ENCODE peak calls at places on chromosomes 12 and 14, in five cellular contexts. B, W, C, D and L are unnamed samples. For H3K4me1 and H3K27me3, the result is how much of the 10 kb centered on the place peaks cover.

GRCh38 chr14:23457587-23458445 is 11.7 kb upstream of the NGDN start:
- DNase-seq in B (no peak), W (no peak), C (no peak), D (no peak), L (no peak)

GRCh38 chr12:31710021-31710818 is 18.6 kb downstream of the AMN1 start:
- DNase-seq in B (no peak), W (no peak), C (no peak), D (no peak), L (no peak)

GRCh38 chr12:106010746-106011145 is 128.0 kb downstream of the NUAK1 start:
- DNase-seq in B (no peak), W (no peak), C (no peak), D (no peak), L (no peak)

GRCh38 chr12:45633733-45634132 is 95.8 kb upstream of the ARID2 start:
- DNase-seq in B (no peak), W (no peak), C (no peak), D (no peak), L (no peak)

GRCh38 chr12:12925383-12925782 is 26.6 kb downstream of the GPRC5D start:
- DNase-seq in B (no peak), W (no peak), C (no peak), D (no peak), L (no peak)

GRCh38 chr14:98189521-98189920 is 1082.5 kb downstream of the BCL11B start:
- DNase-seq in B (no peak), W (no peak), C (no peak), D (no peak), L (no peak)

GRCh38 chr12:3201741-3202500 is 124.7 kb downstream of the TSPAN9 start:
- DNase-seq in B (no peak), W (no peak), C (no peak), D (no peak), L (no peak)

GRCh38 chr14:69483765-69484443 is 624 bp upstream of the PLEKHD1 start:
- DNase-seq in B (no peak), W (peak), C (peak), D (no peak), L (no peak)

GRCh38 chr12:69688496-69689427 is 10.3 kb downstream of the BEST3 start:
- DNase-seq in B (peak), W (no peak), C (peak), D (peak), L (peak)

GRCh38 chr12:61652265-61652664 is 607.9 kb upstream of the USP15 start:
- DNase-seq in B (no peak), W (no peak), C (no peak), D (no peak), L (no peak)

GRCh38 chr12:94208433-94208921 is 60.1 kb downstream of the PLXNC1 start:
- DNase-seq in B (no peak), W (no peak), C (peak), D (no peak), L (no peak)

GRCh38 chr14:58298880-58299664 is 717 bp downstream of the ARID4A start:
- DNase-seq in B (peak), W (peak), C (peak), D (no peak), L (peak)

GRCh38 chr12:132506730-132507538 is 17.0 kb downstream of the FBRSL1 start:
- DNase-seq in B (peak), W (peak), C (peak), D (no peak), L (peak)

GRCh38 chr14:92686763-92687427 is 61.5 kb downstream of the LGMN start:
- DNase-seq in B (peak), W (peak), C (peak), D (no peak), L (peak)

GRCh38 chr12:25781223-25781622 is 177.3 kb upstream of the RASSF8 start:
- DNase-seq in B (no peak), W (no peak), C (no peak), D (no peak), L (no peak)

GRCh38 chr12:132175496-132176357 is 31.5 kb downstream of the NOC4L start:
- DNase-seq in B (no peak), W (no peak), C (no peak), D (no peak), L (no peak)

GRCh38 chr12:124020398-124021024 is 47.5 kb downstream of the ZNF664 start:
- DNase-seq in B (no peak), W (no peak), C (no peak), D (no peak), L (no peak)

GRCh38 chr14:82501554-82501953 is 967.9 kb upstream of the SEL1L start:
- DNase-seq in B (no peak), W (no peak), C (no peak), D (no peak), L (no peak)

GRCh38 chr12:67241482-67241881 is 27.7 kb upstream of the CAND1 start:
- DNase-seq in B (no peak), W (no peak), C (no peak), D (no peak), L (no peak)

GRCh38 chr14:73696466-73697390 is 17.5 kb downstream of the PNMA1 start:
- DNase-seq in B (no peak), W (no peak), C (no peak), D (no peak), L (no peak)

GRCh38 chr14:104691546-104692260 is 2.3 kb downstream of the INF2 start:
- DNase-seq in B (no peak), W (no peak), C (no peak), D (no peak), L (no peak)
- H3K4me1 ChIP-seq in B (under half), W (half or more), C (half or more), D (under half), L (under half)

GRCh38 chr12:114411081-114411836 is 5.3 kb upstream of the TBX5 start:
- DNase-seq in B (no peak), W (no peak), C (no peak), D (no peak), L (no peak)
- H3K27me3 ChIP-seq in B (under half), W (half or more), C (half or more), D (half or more), L (under half)

GRCh38 chr14:75144944-75145343 is 18.1 kb upstream of the NEK9 start:
- DNase-seq in B (no peak), W (no peak), C (no peak), D (no peak), L (no peak)

GRCh38 chr14:75150150-75150549 is 23.3 kb upstream of the NEK9 start:
- DNase-seq in B (no peak), W (no peak), C (no peak), D (no peak), L (no peak)

GRCh38 chr14:75143761-75144527 is 17.1 kb upstream of the NEK9 start:
- DNase-seq in B (no peak), W (no peak), C (no peak), D (no peak), L (no peak)

GRCh38 chr14:75142494-75142893 is 15.6 kb upstream of the NEK9 start:
- DNase-seq in B (no peak), W (no peak), C (no peak), D (no peak), L (no peak)

GRCh38 chr14:75147423-75148071 is 20.7 kb upstream of the NEK9 start:
- DNase-seq in B (peak), W (peak), C (peak), D (no peak), L (no peak)
- TF ChIP-seq CTCF in B (no peak), W (peak), C (peak), D (no peak), L (peak)

GRCh38 chr12:22412581-22412980 is 78.1 kb upstream of the ST8SIA1 start:
- DNase-seq in B (no peak), W (no peak), C (no peak), D (no peak), L (no peak)
- H3K4me1 ChIP-seq in B (under half), W (under half), C (under half), D (under half), L (under half)